ENCODE peak calls at places on chromosome 19, in six cellular contexts. Q is breast epithelium, K is HCT116, V is HepG2, G is sigmoid colon, M is prostate gland. C is an unnamed sample. For H3K36me3, the result is how much of the 10 kb centered on the place peaks cover.

GRCh38 chr19:13063461-13064091 is 39.1 kb downstream of the LYL1 start:
- DNase-seq in Q (no peak), K (no peak), V (no peak), G (no peak), M (no peak), C (no peak)

GRCh38 chr19:49422407-49423277 is 599 bp downstream of the PTH2 start:
- DNase-seq in Q (no peak), K (no peak), V (no peak), G (no peak), M (no peak), C (no peak)

GRCh38 chr19:2982983-2983350 is 5.6 kb downstream of the TLE6 start:
- DNase-seq in Q (peak), K (no peak), V (no peak), G (peak), M (peak), C (no peak)

GRCh38 chr19:30857388-30857787 is 485.2 kb downstream of the ZNF536 start:
- DNase-seq in Q (no peak), K (no peak), V (no peak), G (no peak), M (no peak), C (no peak)

GRCh38 chr19:58572818-58573657 is at the start of gene MZF1:
- DNase-seq in Q (peak), K (peak), V (peak), G (peak), M (peak), C (peak)

GRCh38 chr19:12983091-12983490 is 12.2 kb upstream of the NFIX start:
- DNase-seq in Q (no peak), K (no peak), V (no peak), G (no peak), M (no peak), C (no peak)

GRCh38 chr19:35002037-35002535 is 2.0 kb downstream of the GRAMD1A start:
- DNase-seq in Q (no peak), K (no peak), V (no peak), G (no peak), M (no peak), C (peak)

GRCh38 chr19:10293637-10294367 is 4.0 kb downstream of the ICAM5 start:
- DNase-seq in Q (no peak), K (no peak), V (no peak), G (no peak), M (no peak), C (no peak)

GRCh38 chr19:3204646-3205275 is 19.0 kb downstream of the NCLN start:
- DNase-seq in Q (no peak), K (no peak), V (no peak), G (no peak), M (no peak), C (no peak)

GRCh38 chr19:45103200-45103624 is 10.2 kb downstream of the PPP1R37 start:
- DNase-seq in Q (no peak), K (no peak), V (no peak), G (peak), M (no peak), C (peak)

GRCh38 chr19:23415561-23416191 is 20.4 kb upstream of the ZNF91 start:
- DNase-seq in Q (no peak), K (no peak), V (no peak), G (no peak), M (no peak), C (no peak)

GRCh38 chr19:35124098-35125060 is 8.8 kb downstream of the FXYD3 start:
- DNase-seq in Q (peak), K (peak), V (no peak), G (peak), M (peak), C (peak)

GRCh38 chr19:2702170-2703076 is at the start of gene GNG7:
- DNase-seq in Q (peak), K (peak), V (peak), G (peak), M (peak), C (peak)

GRCh38 chr19:3604987-3605343 is 1.7 kb downstream of the TBXA2R start:
- DNase-seq in Q (no peak), K (no peak), V (no peak), G (peak), M (no peak), C (peak)

GRCh38 chr19:13181747-13182388 is 31.7 kb downstream of the IER2 start:
- DNase-seq in Q (peak), K (no peak), V (no peak), G (peak), M (peak), C (peak)

GRCh38 chr19:5863030-5863665 is 7.2 kb downstream of the FUT5 start:
- DNase-seq in Q (no peak), K (no peak), V (no peak), G (no peak), M (no peak), C (no peak)

GRCh38 chr19:49581007-49581508 is at the start of gene PRRG2:
- DNase-seq in Q (peak), K (peak), V (no peak), G (no peak), M (peak), C (no peak)

GRCh38 chr19:33226550-33227241 is 1.0 kb upstream of the SLC7A10 start:
- DNase-seq in Q (no peak), K (no peak), V (no peak), G (no peak), M (peak), C (no peak)

GRCh38 chr19:18429717-18430416 is 8.1 kb downstream of the ISYNA1 start:
- DNase-seq in Q (no peak), K (no peak), V (no peak), G (peak), M (no peak), C (no peak)

GRCh38 chr19:4051175-4052101 is 15.3 kb downstream of the ZBTB7A start:
- DNase-seq in Q (no peak), K (no peak), V (peak), G (no peak), M (no peak), C (no peak)

GRCh38 chr19:40191836-40192646 is 815 bp downstream of the MAP3K10 start:
- DNase-seq in Q (no peak), K (no peak), V (no peak), G (peak), M (no peak), C (peak)

GRCh38 chr19:10142701-10143375 is 23.1 kb upstream of the EIF3G start:
- DNase-seq in Q (no peak), K (no peak), V (no peak), G (no peak), M (no peak), C (peak)

GRCh38 chr19:18671303-18672043 is 12.0 kb upstream of the CRTC1 start:
- DNase-seq in Q (no peak), K (no peak), V (no peak), G (no peak), M (no peak), C (no peak)

GRCh38 chr19:4620675-4621074 is 18.6 kb upstream of the TNFAIP8L1 start:
- DNase-seq in Q (no peak), K (no peak), V (no peak), G (no peak), M (no peak), C (no peak)

GRCh38 chr19:4814625-4815425 is 16.7 kb downstream of the TICAM1 start:
- DNase-seq in Q (no peak), K (no peak), V (no peak), G (no peak), M (no peak), C (no peak)

GRCh38 chr19:55454787-55455243 is 6.6 kb downstream of the ISOC2 start:
- DNase-seq in Q (no peak), K (no peak), V (peak), G (no peak), M (no peak), C (no peak)

GRCh38 chr19:14497347-14497921 is 1.5 kb upstream of the GIPC1 start:
- DNase-seq in Q (no peak), K (no peak), V (peak), G (no peak), M (no peak), C (peak)

GRCh38 chr19:34188388-34188787 is 16.1 kb downstream of the LSM14A start:
- DNase-seq in Q (no peak), K (no peak), V (no peak), G (no peak), M (no peak), C (no peak)

GRCh38 chr19:14035706-14036105 is 4.1 kb downstream of the IL27RA start:
- DNase-seq in Q (no peak), K (no peak), V (no peak), G (no peak), M (no peak), C (no peak)

GRCh38 chr19:33177417-33177976 is 16.6 kb upstream of the LRP3 start:
- DNase-seq in Q (no peak), K (no peak), V (peak), G (peak), M (peak), C (no peak)

GRCh38 chr19:4657835-4658234 is 12.3 kb downstream of the MYDGF start:
- DNase-seq in Q (no peak), K (no peak), V (no peak), G (no peak), M (no peak), C (no peak)

GRCh38 chr19:3142292-3142670 is 6.4 kb downstream of the GNA15 start:
- DNase-seq in Q (no peak), K (peak), V (no peak), G (no peak), M (no peak), C (no peak)

GRCh38 chr19:42594617-42595489 is at the start of gene CEACAM8:
- DNase-seq in Q (no peak), K (no peak), V (no peak), G (no peak), M (no peak), C (no peak)

GRCh38 chr19:29741776-29742175 is 26.7 kb upstream of the C19orf12 start:
- DNase-seq in Q (no peak), K (no peak), V (no peak), G (no peak), M (no peak), C (no peak)

GRCh38 chr19:5078179-5078578 is 109.3 kb downstream of the KDM4B start:
- DNase-seq in Q (no peak), K (no peak), V (no peak), G (no peak), M (no peak), C (no peak)

GRCh38 chr19:23075031-23075733 is 41.6 kb upstream of the ZNF730 start:
- DNase-seq in Q (peak), K (no peak), V (no peak), G (peak), M (peak), C (peak)

GRCh38 chr19:55460670-55461258 is 678 bp downstream of the ISOC2 start:
- DNase-seq in Q (peak), K (no peak), V (peak), G (peak), M (peak), C (peak)

GRCh38 chr19:33683881-33684549 is 62.3 kb downstream of the CHST8 start:
- DNase-seq in Q (no peak), K (no peak), V (peak), G (peak), M (peak), C (peak)

GRCh38 chr19:34363930-34364329 is 1.1 kb upstream of the GPI start:
- DNase-seq in Q (no peak), K (no peak), V (no peak), G (no peak), M (no peak), C (no peak)

DNA sequence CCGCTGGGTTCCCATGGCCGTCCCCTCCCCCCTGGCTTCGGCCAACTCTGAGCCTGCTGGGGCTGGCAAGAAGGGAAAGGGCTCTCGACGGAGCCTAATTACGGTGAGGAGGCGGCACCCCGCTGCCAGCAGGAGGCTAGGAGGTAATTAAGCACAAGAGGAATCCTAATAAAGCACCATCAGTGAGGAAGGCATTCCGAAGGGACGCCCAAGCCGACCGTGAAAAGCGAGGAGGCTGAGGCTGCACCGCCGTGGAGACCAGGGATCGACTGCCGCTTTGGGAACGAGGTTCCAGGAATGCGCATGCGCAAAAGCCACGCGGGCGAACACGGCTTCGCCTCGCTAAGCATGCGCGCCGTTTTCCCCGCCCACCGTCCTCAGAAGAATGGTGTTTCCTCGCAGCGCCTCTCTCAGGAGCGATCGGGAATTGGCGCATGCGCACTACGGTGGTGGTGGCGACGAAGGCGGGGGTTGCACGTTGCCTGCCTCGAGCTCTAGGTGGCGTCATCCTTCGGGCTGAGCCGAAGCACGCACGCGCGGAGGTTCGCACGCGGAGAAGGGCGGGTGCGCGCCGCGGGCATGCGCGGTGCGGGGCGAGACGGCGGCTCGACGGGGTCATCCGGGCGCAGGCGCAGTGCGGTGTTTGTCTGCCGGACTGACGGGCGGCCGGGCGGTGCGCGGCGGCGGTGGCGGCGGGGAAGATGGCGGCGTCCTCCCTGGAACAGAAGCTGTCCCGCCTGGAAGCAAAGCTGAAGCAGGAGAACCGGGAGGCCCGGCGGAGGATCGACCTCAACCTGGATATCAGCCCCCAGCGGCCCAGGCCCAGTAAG is at the start of gene MAP2K7:
- DNase-seq in Q (peak), K (peak), V (peak), G (peak), M (peak), C (peak)
- TF ChIP-seq POLR2A in Q (peak), K (peak), V (peak), G (peak), M (peak), C (no peak)

GRCh38 chr19:41425174-41426115 is 1.7 kb downstream of the B3GNT8 start:
- DNase-seq in Q (no peak), K (no peak), V (no peak), G (no peak), M (no peak), C (no peak)
- TF ChIP-seq POLR2AphosphoS5 in Q (no peak), K (no peak), V (no peak), G (no peak), M (no peak), C (peak)

DNA sequence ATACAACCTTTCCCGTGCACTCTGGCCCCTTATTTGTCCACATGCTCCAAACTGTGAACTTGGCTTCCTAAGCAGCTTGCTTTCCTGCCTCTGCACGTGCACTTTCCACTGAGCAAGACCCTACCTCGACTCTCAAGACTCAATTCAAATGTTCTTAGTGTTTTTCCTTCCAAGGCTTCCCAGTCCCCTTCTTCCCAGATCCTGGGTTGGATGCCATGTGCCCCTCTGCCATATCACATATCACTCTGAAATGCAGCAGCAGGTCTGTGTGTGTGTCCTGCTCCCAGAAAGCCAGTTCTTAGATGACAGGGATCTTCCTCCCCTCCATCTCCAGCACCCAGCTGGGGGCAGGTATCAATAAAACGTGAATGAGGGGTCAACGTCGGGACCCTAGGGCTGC is 3.0 kb downstream of the ZNF557 start:
- DNase-seq in Q (no peak), K (no peak), V (no peak), G (no peak), M (no peak), C (no peak)
- H3K36me3 ChIP-seq in Q (under half), K (under half), V (under half), G (half or more), M (under half), C (half or more)

DNA sequence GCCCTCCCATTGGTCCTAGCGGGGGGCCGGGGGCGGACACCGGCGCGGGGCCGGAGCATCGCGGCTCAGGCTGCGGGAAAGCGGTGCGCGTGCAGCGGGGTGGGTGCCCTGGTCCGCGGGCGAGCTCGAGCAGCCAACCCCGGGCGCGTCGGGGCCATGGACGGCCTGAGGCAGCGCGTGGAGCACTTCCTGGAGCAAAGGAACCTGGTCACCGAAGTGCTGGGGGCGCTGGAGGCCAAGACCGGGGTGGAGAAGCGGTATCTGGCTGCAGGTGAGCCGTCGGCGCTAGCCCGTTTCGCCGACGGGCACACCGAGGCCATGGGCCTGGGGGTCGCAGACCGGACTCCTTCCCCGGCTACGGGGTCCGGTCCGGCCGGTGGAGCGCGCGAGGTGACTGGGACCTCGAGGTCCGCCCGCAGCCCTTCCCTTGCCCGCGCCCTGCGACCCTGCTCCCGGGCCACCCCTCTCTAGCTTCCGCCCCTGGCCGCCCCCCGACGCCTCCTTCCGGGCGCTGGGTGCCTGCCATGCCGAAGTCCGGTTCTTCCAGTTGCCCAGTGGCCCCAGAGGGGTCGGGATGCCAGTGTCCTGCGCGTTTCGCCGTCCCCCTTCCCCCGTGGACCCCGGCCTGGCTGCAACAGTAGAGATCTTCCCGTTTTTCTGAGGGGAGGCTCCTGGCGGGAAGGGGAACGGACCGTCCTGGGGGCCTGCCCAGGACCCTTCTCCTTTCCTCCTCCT is at the start of gene REEP6:
- DNase-seq in Q (no peak), K (no peak), V (no peak), G (no peak), M (no peak), C (no peak)
- TF ChIP-seq POLR2A in Q (no peak), K (peak), V (peak), G (no peak), M (peak), C (no peak)

GRCh38 chr19:17332360-17332676 is 2.3 kb downstream of the ANO8 start:
- DNase-seq in Q (no peak), K (no peak), V (no peak), G (no peak), M (no peak), C (no peak)

GRCh38 chr19:17335575-17335974 is 920 bp upstream of the ANO8 start:
- DNase-seq in Q (no peak), K (no peak), V (no peak), G (no peak), M (no peak), C (no peak)

GRCh38 chr19:17332677-17333581 is 1.7 kb downstream of the ANO8 start:
- DNase-seq in Q (no peak), K (peak), V (peak), G (no peak), M (no peak), C (peak)

GRCh38 chr19:17334414-17335409 is at the start of gene ANO8:
- DNase-seq in Q (peak), K (peak), V (peak), G (peak), M (peak), C (peak)

GRCh38 chr19:17333611-17334413 is 843 bp downstream of the ANO8 start:
- DNase-seq in Q (no peak), K (peak), V (no peak), G (no peak), M (no peak), C (peak)
- TF ChIP-seq POLR2AphosphoS5 in Q (no peak), K (peak), V (no peak), G (no peak), M (no peak), C (no peak)